ENCODE peak calls at places on chromosomes 5 and 9, in eight cellular contexts. P is left kidney; K is ELF-1; M is AG04450; J is CD4-positive, alpha-beta T cell; W is skeletal muscle cell; N is A673; A is AG08395. Y is an unnamed sample.

GRCh38 chr5:66558562-66558961 is 37.6 kb upstream of the MAST4 start:
- DNase-seq in A (no peak), P (no peak), J (no peak), M (no peak), N (no peak), W (no peak), K (no peak), Y (no peak)

GRCh38 chr5:168162464-168162863 is 129.0 kb upstream of the WWC1 start:
- DNase-seq in N (no peak), K (no peak), M (no peak), P (peak; percentile 93), A (no peak), J (no peak), W (no peak), Y (no peak)

GRCh38 chr5:1343931-1344901 is 683 bp downstream of the CLPTM1L start:
- DNase-seq in N (peak; percentile 4), P (peak; percentile 44), M (no peak), A (peak; percentile 37), J (no peak), K (no peak), W (no peak), Y (peak; percentile 24)

GRCh38 chr5:10859393-10860195 is 98.6 kb upstream of the DAP start:
- DNase-seq in K (peak; percentile 37), P (no peak), N (no peak), W (no peak), J (no peak), A (no peak), M (no peak), Y (no peak)

GRCh38 chr9:98572054-98572627 is 136.6 kb downstream of the GABBR2 start:
- DNase-seq in M (no peak), W (no peak), N (no peak), J (no peak), K (no peak), P (peak; percentile 39), A (peak; percentile 15), Y (no peak)

GRCh38 chr9:129979346-129979745 is 63.6 kb downstream of the FNBP1 start:
- DNase-seq in N (no peak), K (no peak), A (no peak), M (no peak), W (no peak), P (no peak), J (no peak), Y (no peak)

GRCh38 chr9:126569036-126569435 is 44.7 kb upstream of the LMX1B start:
- DNase-seq in K (no peak), P (no peak), N (no peak), A (no peak), W (no peak), J (no peak), M (no peak), Y (no peak)

GRCh38 chr9:105054488-105054887 is 126.5 kb upstream of the ABCA1 start:
- DNase-seq in M (no peak), P (no peak), K (no peak), N (no peak), J (no peak), A (peak; percentile 53), W (peak; percentile 75), Y (no peak)

GRCh38 chr5:10248378-10249260 is 1.1 kb downstream of the ATPSCKMT start:
- DNase-seq in W (no peak), P (peak; percentile 54), J (no peak), K (no peak), N (no peak), A (no peak), M (no peak), Y (no peak)

GRCh38 chr5:111111956-111112355 is 19.8 kb downstream of the WDR36 start:
- DNase-seq in K (no peak), A (no peak), P (no peak), N (no peak), J (no peak), M (no peak), W (no peak), Y (no peak)

GRCh38 chr5:139482050-139482889 is at the start of gene STING1:
- DNase-seq in M (peak; percentile 94), K (no peak), J (peak; percentile 62), P (peak; percentile 76), W (peak; percentile 91), A (peak; percentile 93), N (peak; percentile 96), Y (peak; percentile 51)

GRCh38 chr5:155773680-155774079 is 553.3 kb upstream of the SGCD start:
- DNase-seq in M (no peak), K (no peak), N (no peak), P (no peak), A (no peak), W (no peak), J (no peak), Y (no peak)